ENCODE peak calls at places on chromosomes 1 and 21, in nine cellular contexts. R is stimulated activated CD4-positive, alpha-beta T cell treated with anti-CD3 and anti-CD28 coated beads, Interleukin-15, amount 100 ng/mL, for 24 hours; H is omental fat pad; J is HT1080; W is activated CD4-positive, alpha-beta T cell treated with anti-CD3 and anti-CD28 coated beads, Interleukin-2, amount 10 ng/mL, durations not matched to agents 7 days and 5 days; A is SHP77; E is activated CD8-positive, alpha-beta T cell treated with anti-CD3 and anti-CD28 coated beads for 36 hours; P is fibroblast of pulmonary artery; Q is GDM1. N is an unnamed sample.

GRCh38 chr1:31859044-31859443 is 43.2 kb upstream of the SPOCD1 start:
- DNase-seq in H (no peak), P (no peak), A (no peak), E (no peak), J (no peak), R (no peak), W (no peak), Q (no peak), N (no peak)

GRCh38 chr1:204278973-204279372 is 65.2 kb upstream of the GOLT1A start:
- DNase-seq in J (no peak), E (no peak), P (no peak), R (no peak), W (no peak), A (no peak), H (no peak), Q (no peak), N (no peak)

GRCh38 chr1:59377350-59377904 is 80.5 kb downstream of the FGGY start:
- DNase-seq in R (no peak), J (no peak), P (no peak), H (no peak), E (no peak), A (no peak), Q (no peak), W (no peak), N (no peak)

GRCh38 chr21:25639922-25640670 is 1.0 kb downstream of the JAM2 start:
- DNase-seq in P (no peak), Q (no peak), A (no peak), H (peak), R (peak), W (no peak), J (no peak), E (peak), N (no peak)

GRCh38 chr1:157429841-157430240 is 122.5 kb downstream of the FCRL5 start:
- DNase-seq in R (no peak), E (no peak), J (peak), Q (no peak), W (no peak), A (no peak), H (no peak), P (peak), N (no peak)

GRCh38 chr1:197811769-197812168 is 36.5 kb upstream of the DENND1B start:
- DNase-seq in A (no peak), J (no peak), R (no peak), Q (no peak), W (no peak), H (no peak), P (no peak), E (no peak), N (no peak)

GRCh38 chr21:26846036-26846931 is 1.1 kb upstream of the ADAMTS1 start:
- DNase-seq in J (no peak), A (no peak), W (no peak), Q (no peak), H (no peak), P (peak), R (peak), E (peak), N (no peak)

GRCh38 chr21:35190201-35190701 is 141.1 kb upstream of the RUNX1 start:
- DNase-seq in Q (no peak), W (no peak), J (peak), R (no peak), A (no peak), P (no peak), H (no peak), E (no peak), N (peak)

N was measured in RPMI8226.